ENCODE peak calls at places on chromosomes 5 and 9, in nine cellular contexts. L, M, W, E, X, U, R, H and D are unnamed samples.

GRCh38 chr5:75461679-75462078 is 49.8 kb downstream of the CERT1 start:
- DNase-seq in R (no peak), H (no peak), E (peak; percentile 3), U (no peak), W (no peak), X (no peak), M (no peak), L (no peak), D (no peak)

GRCh38 chr5:55231476-55232193 is 1.8 kb downstream of the CCNO start:
- DNase-seq in X (no peak), E (no peak), U (no peak), R (no peak), W (peak; percentile 32), H (peak; percentile 20), L (no peak), M (no peak), D (peak; percentile 20)

GRCh38 chr9:123550797-123551196 is 194.8 kb downstream of the CRB2 start:
- DNase-seq in U (no peak), W (no peak), H (no peak), M (no peak), R (no peak), L (no peak), X (no peak), E (no peak), D (no peak)

GRCh38 chr9:118326326-118326725 is 622.1 kb downstream of the TLR4 start:
- DNase-seq in R (no peak), M (no peak), U (no peak), X (no peak), L (no peak), E (no peak), W (no peak), H (no peak), D (no peak)

GRCh38 chr9:35664531-35665470 is at the start of gene ARHGEF39:
- DNase-seq in X (peak; percentile 80), R (no peak), M (peak; percentile 57), L (peak; percentile 84), H (peak; percentile 50), E (peak; percentile 73), W (peak; percentile 85), U (peak; percentile 27), D (peak; percentile 62)

GRCh38 chr9:93083592-93084470 is 12.2 kb upstream of the CARD19 start:
- DNase-seq in H (no peak), U (no peak), X (no peak), L (no peak), R (no peak), W (peak; percentile 58), M (no peak), E (no peak), D (no peak)

GRCh38 chr9:69762527-69762926 is 2.7 kb upstream of the PTAR1 start:
- DNase-seq in L (no peak), X (no peak), M (no peak), R (no peak), E (no peak), W (no peak), U (no peak), H (no peak), D (no peak)

GRCh38 chr9:13023498-13023897 is 248.7 kb downstream of the LURAP1L start:
- DNase-seq in X (no peak), M (no peak), H (no peak), U (no peak), W (no peak), R (no peak), E (no peak), L (no peak), D (no peak)

GRCh38 chr5:96751203-96752169 is 56.3 kb downstream of the ERAP1 start:
- DNase-seq in L (no peak), R (no peak), M (no peak), H (no peak), X (no peak), W (no peak), U (no peak), E (no peak), D (no peak)

GRCh38 chr5:160899735-160900134 is 47.7 kb upstream of the ATP10B start:
- DNase-seq in H (no peak), X (no peak), E (no peak), U (no peak), M (no peak), W (no peak), L (no peak), R (no peak), D (no peak)

GRCh38 chr9:92749934-92750315 is 14.7 kb downstream of the BICD2 start:
- DNase-seq in W (no peak), X (no peak), H (no peak), U (no peak), R (no peak), M (no peak), L (no peak), E (no peak), D (no peak)

GRCh38 chr9:106980551-106981101 is 117.7 kb downstream of the ZNF462 start:
- DNase-seq in X (no peak), U (no peak), R (no peak), H (no peak), M (no peak), L (no peak), W (no peak), E (no peak), D (no peak)

GRCh38 chr5:9644630-9645029 is 14.5 kb upstream of the TAS2R1 start:
- DNase-seq in E (no peak), W (no peak), H (no peak), L (no peak), M (no peak), X (no peak), U (no peak), R (no peak), D (no peak)